ENCODE peak calls at places on chromosomes 13 and 19, in nine cellular contexts. U is lower leg skin; P is fibroblast of the aortic adventitia; V is progenitor cell of endocrine pancreas; F is hepatocyte; D is AG08395; M is trophoblast cell; B is stimulated activated CD4-positive, alpha-beta T cell treated with anti-CD3 and anti-CD28 coated beads, Interleukin-1b, Interleukin-23, amount 100 ng/mL, for 24 hours; X is A549. E is an unnamed sample.

GRCh38 chr19:558770-559439 is 13.5 kb upstream of the BSG start:
- DNase-seq in X (no peak), U (no peak), D (no peak), P (no peak), V (no peak), B (no peak), M (no peak), F (no peak), E (no peak)

GRCh38 chr13:102847272-102848234 is 1.7 kb downstream of the ERCC5 start:
- DNase-seq in P (peak), F (peak), D (peak), B (no peak), U (no peak), X (no peak), V (no peak), M (peak), E (no peak)

GRCh38 chr19:15437355-15438123 is 12.2 kb downstream of the WIZ start:
- DNase-seq in U (no peak), V (no peak), D (peak), F (no peak), P (peak), X (no peak), M (no peak), B (no peak), E (no peak)

GRCh38 chr19:1992759-1993260 is 22.7 kb downstream of the BTBD2 start:
- DNase-seq in F (peak), M (peak), D (peak), P (no peak), U (no peak), X (no peak), B (no peak), V (no peak), E (no peak)

GRCh38 chr19:31348416-31349159 is 648 bp downstream of the TSHZ3 start:
- DNase-seq in X (no peak), V (no peak), U (no peak), F (peak), M (no peak), D (no peak), B (no peak), P (peak), E (no peak)

GRCh38 chr13:103638706-103639105 is 572.5 kb upstream of the SLC10A2 start:
- DNase-seq in U (no peak), D (no peak), P (no peak), M (no peak), X (no peak), V (no peak), F (no peak), B (no peak), E (no peak)

GRCh38 chr19:18419195-18419698 is at the start of gene SSBP4:
- DNase-seq in V (peak), M (peak), D (peak), U (no peak), F (peak), P (peak), X (no peak), B (no peak), E (no peak)

GRCh38 chr19:47421844-47422395 is 2.6 kb upstream of the MEIS3 start:
- DNase-seq in P (no peak), M (no peak), F (peak), D (no peak), B (no peak), X (no peak), U (no peak), V (no peak), E (no peak)

GRCh38 chr19:29878973-29879654 is 62.9 kb upstream of the URI1 start:
- DNase-seq in D (peak), X (peak), F (no peak), U (peak), V (no peak), B (no peak), P (peak), M (no peak), E (peak)

GRCh38 chr19:11597202-11598102 is at the start of gene ZNF627:
- DNase-seq in B (peak), U (peak), X (peak), F (peak), D (peak), V (peak), M (peak), P (peak), E (peak)

GRCh38 chr19:39138221-39139211 is 12.9 kb downstream of the PAK4 start:
- DNase-seq in F (no peak), M (no peak), X (no peak), U (no peak), V (no peak), B (no peak), P (peak), D (no peak), E (no peak)

GRCh38 chr13:94251801-94252200 is 227.7 kb downstream of the DCT start:
- DNase-seq in F (peak), X (no peak), M (no peak), D (peak), P (peak), V (no peak), U (no peak), B (no peak), E (no peak)

GRCh38 chr13:75180805-75181455 is 301.0 kb downstream of the TBC1D4 start:
- DNase-seq in P (peak), U (no peak), M (no peak), X (no peak), F (no peak), V (no peak), D (peak), B (no peak), E (no peak)

GRCh38 chr19:54123682-54124081 is 8.1 kb downstream of the PRPF31 start:
- DNase-seq in U (no peak), B (no peak), D (no peak), X (no peak), F (no peak), P (no peak), M (no peak), V (no peak), E (no peak)

GRCh38 chr13:42660367-42660965 is 86.5 kb downstream of the TNFSF11 start:
- DNase-seq in X (no peak), B (no peak), F (no peak), M (no peak), V (no peak), U (no peak), P (peak), D (peak), E (no peak)

GRCh38 chr13:42048625-42049453 is at the start of gene DGKH:
- DNase-seq in V (peak), M (peak), F (peak), P (peak), B (no peak), D (peak), X (peak), U (peak), E (no peak)

GRCh38 chr13:85538957-85539356 is 260.3 kb downstream of the SLITRK6 start:
- DNase-seq in V (no peak), F (no peak), D (no peak), M (no peak), P (no peak), U (no peak), X (no peak), B (no peak), E (no peak)

GRCh38 chr13:24341439-24341838 is 32.1 kb downstream of the C1QTNF9 start:
- DNase-seq in D (peak), F (no peak), X (no peak), U (no peak), B (no peak), P (peak), M (no peak), V (no peak), E (no peak)

GRCh38 chr13:98749501-98749900 is 3.0 kb downstream of the SLC15A1 start:
- DNase-seq in B (no peak), X (no peak), F (no peak), V (no peak), P (peak), U (no peak), M (no peak), D (peak), E (no peak)

GRCh38 chr13:51243227-51243626 is 21.0 kb downstream of the FAM124A start:
- DNase-seq in B (no peak), M (peak), D (no peak), X (no peak), U (no peak), P (no peak), F (no peak), V (no peak), E (no peak)

GRCh38 chr19:55640577-55641375 is at the start of gene ZNF580:
- DNase-seq in B (no peak), P (peak), X (peak), M (no peak), U (no peak), V (peak), F (peak), D (peak), E (no peak)

GRCh38 chr13:23797276-23797903 is 91.8 kb downstream of the MIPEP start:
- DNase-seq in F (no peak), V (no peak), M (no peak), B (no peak), P (no peak), X (no peak), D (no peak), U (no peak), E (no peak)

GRCh38 chr19:6047741-6048231 is 62.5 kb downstream of the RFX2 start:
- DNase-seq in D (peak), B (no peak), P (peak), F (peak), V (peak), X (no peak), M (peak), U (no peak), E (peak)

GRCh38 chr19:430701-431100 is 21.8 kb upstream of the C2CD4C start:
- DNase-seq in D (no peak), X (no peak), V (no peak), P (no peak), B (no peak), U (no peak), F (no peak), M (no peak), E (no peak)

GRCh38 chr13:109695402-109696190 is 90.8 kb downstream of the IRS2 start:
- DNase-seq in U (no peak), B (no peak), D (no peak), V (no peak), X (no peak), P (no peak), M (no peak), F (no peak), E (no peak)

GRCh38 chr13:37058801-37059135 is 720 bp downstream of the SUPT20H start:
- DNase-seq in F (peak), D (peak), B (no peak), P (no peak), M (no peak), U (no peak), V (no peak), X (peak), E (no peak)

GRCh38 chr13:90233933-90234672 is 1113.4 kb upstream of the MIR17HG start:
- DNase-seq in U (no peak), F (no peak), B (no peak), M (no peak), P (peak), D (no peak), X (no peak), V (no peak), E (no peak)

GRCh38 chr13:49827336-49827735 is 34.9 kb upstream of the KPNA3 start:
- DNase-seq in V (no peak), X (no peak), U (no peak), M (no peak), B (no peak), D (no peak), F (no peak), P (no peak), E (no peak)

GRCh38 chr13:40152145-40152544 is 496.7 kb downstream of the COG6 start:
- DNase-seq in V (no peak), D (peak), X (peak), B (no peak), P (peak), M (no peak), U (no peak), F (no peak), E (no peak)

GRCh38 chr19:48595833-48596232 is 10.7 kb upstream of the SPACA4 start:
- DNase-seq in D (no peak), X (no peak), F (no peak), B (no peak), M (no peak), V (no peak), P (no peak), U (no peak), E (no peak)

GRCh38 chr13:39408512-39408911 is 194.5 kb downstream of the LHFPL6 start:
- DNase-seq in V (no peak), U (no peak), D (no peak), M (no peak), P (no peak), F (no peak), X (no peak), B (no peak), E (no peak)

E was measured in Panc1.